ENCODE peak calls at places on chromosomes 11 and 22, in five cellular contexts. S is naive thymus-derived CD4-positive, alpha-beta T cell; F is IMR-90; K is GM23248; V is left ventricle myocardium inferior. B is an unnamed sample.

GRCh38 chr11:18844753-18845367 is 53.3 kb upstream of the PTPN5 start:
- DNase-seq in S (no peak), F (peak; percentile 33), K (peak; percentile 68), V (no peak), B (no peak)

GRCh38 chr11:122796128-122796717 is 42.1 kb upstream of the CRTAM start:
- DNase-seq in S (peak; percentile 47), F (peak; percentile 36), K (peak; percentile 60), V (peak; percentile 42), B (no peak)

GRCh38 chr11:100682247-100682969 is 4.7 kb upstream of the ARHGAP42 start:
- DNase-seq in S (no peak), F (peak; percentile 46), K (peak; percentile 56), V (no peak), B (no peak)

GRCh38 chr11:128759168-128759567 is 65.3 kb downstream of the FLI1 start:
- DNase-seq in S (no peak), F (no peak), K (no peak), V (no peak), B (no peak)

GRCh38 chr11:9726313-9727022 is 62.6 kb downstream of the SWAP70 start:
- DNase-seq in S (no peak), F (peak; percentile 88), K (peak; percentile 81), V (no peak), B (no peak)

GRCh38 chr22:17786435-17787158 is 12.3 kb upstream of the BID start:
- DNase-seq in S (no peak), F (no peak), K (peak; percentile 60), V (peak; percentile 85), B (no peak)

GRCh38 chr22:22086501-22087158 is 104.0 kb upstream of the TOP3B start:
- DNase-seq in S (no peak), F (peak; percentile 54), K (peak; percentile 60), V (no peak), B (no peak)

GRCh38 chr11:18046116-18046777 is at the start of gene TPH1:
- DNase-seq in S (no peak), F (peak; percentile 36), K (peak; percentile 38), V (peak; percentile 26), B (peak; percentile 49)

GRCh38 chr11:108394744-108395284 is 72.5 kb downstream of the C11orf65 start:
- DNase-seq in S (no peak), F (no peak), K (no peak), V (no peak), B (no peak)

GRCh38 chr11:60840711-60841430 is 1.0 kb upstream of the CCDC86 start:
- DNase-seq in S (no peak), F (peak; percentile 94), K (peak; percentile 89), V (peak; percentile 53), B (no peak)

GRCh38 chr22:24474221-24474620 is 20.9 kb upstream of the UPB1 start:
- DNase-seq in S (no peak), F (peak; percentile 92), K (peak; percentile 92), V (no peak), B (no peak)

GRCh38 chr11:111855506-111855905 is 15.9 kb downstream of the ALG9 start:
- DNase-seq in S (no peak), F (no peak), K (no peak), V (no peak), B (no peak)

GRCh38 chr11:111435046-111435698 is 56.1 kb upstream of the POU2AF1 start:
- DNase-seq in S (no peak), F (no peak), K (no peak), V (no peak), B (no peak)

GRCh38 chr11:122232985-122233384 is 117.0 kb upstream of the BLID start:
- DNase-seq in S (no peak), F (no peak), K (no peak), V (no peak), B (no peak)

GRCh38 chr11:54944211-54944610 is 237.6 kb downstream of the OR4A5 start:
- DNase-seq in S (no peak), F (no peak), K (no peak), V (no peak), B (no peak)

GRCh38 chr22:42662114-42663021 is 13.2 kb upstream of the CYB5R3 start:
- DNase-seq in S (peak; percentile 64), F (peak; percentile 53), K (peak; percentile 86), V (peak; percentile 85), B (peak; percentile 97)

GRCh38 chr11:47394322-47395224 is 13.8 kb upstream of the SLC39A13 start:
- DNase-seq in S (peak; percentile 32), F (peak; percentile 20), K (no peak), V (peak; percentile 70), B (peak; percentile 83)

GRCh38 chr11:125165111-125165663 is 636 bp downstream of the PKNOX2 start:
- DNase-seq in S (no peak), F (peak; percentile 24), K (peak; percentile 73), V (peak; percentile 36), B (peak; percentile 89)

GRCh38 chr11:123490527-123490926 is 60.5 kb downstream of the GRAMD1B start:
- DNase-seq in S (no peak), F (no peak), K (no peak), V (no peak), B (no peak)

GRCh38 chr22:48929276-48929790 is 898.3 kb downstream of the BRD1 start:
- DNase-seq in S (no peak), F (no peak), K (no peak), V (no peak), B (peak; percentile 32)

GRCh38 chr11:36149538-36150242 is 139.5 kb downstream of the COMMD9 start:
- DNase-seq in S (no peak), F (peak; percentile 100), K (peak; percentile 96), V (no peak), B (peak; percentile 78)
- H3K27ac ChIP-seq in S (no peak overlapping the region), F (peak overlapping the region; percentile 76), K (peak overlapping the region; percentile 54), V (no peak overlapping the region), B (no peak overlapping the region)

DNA sequence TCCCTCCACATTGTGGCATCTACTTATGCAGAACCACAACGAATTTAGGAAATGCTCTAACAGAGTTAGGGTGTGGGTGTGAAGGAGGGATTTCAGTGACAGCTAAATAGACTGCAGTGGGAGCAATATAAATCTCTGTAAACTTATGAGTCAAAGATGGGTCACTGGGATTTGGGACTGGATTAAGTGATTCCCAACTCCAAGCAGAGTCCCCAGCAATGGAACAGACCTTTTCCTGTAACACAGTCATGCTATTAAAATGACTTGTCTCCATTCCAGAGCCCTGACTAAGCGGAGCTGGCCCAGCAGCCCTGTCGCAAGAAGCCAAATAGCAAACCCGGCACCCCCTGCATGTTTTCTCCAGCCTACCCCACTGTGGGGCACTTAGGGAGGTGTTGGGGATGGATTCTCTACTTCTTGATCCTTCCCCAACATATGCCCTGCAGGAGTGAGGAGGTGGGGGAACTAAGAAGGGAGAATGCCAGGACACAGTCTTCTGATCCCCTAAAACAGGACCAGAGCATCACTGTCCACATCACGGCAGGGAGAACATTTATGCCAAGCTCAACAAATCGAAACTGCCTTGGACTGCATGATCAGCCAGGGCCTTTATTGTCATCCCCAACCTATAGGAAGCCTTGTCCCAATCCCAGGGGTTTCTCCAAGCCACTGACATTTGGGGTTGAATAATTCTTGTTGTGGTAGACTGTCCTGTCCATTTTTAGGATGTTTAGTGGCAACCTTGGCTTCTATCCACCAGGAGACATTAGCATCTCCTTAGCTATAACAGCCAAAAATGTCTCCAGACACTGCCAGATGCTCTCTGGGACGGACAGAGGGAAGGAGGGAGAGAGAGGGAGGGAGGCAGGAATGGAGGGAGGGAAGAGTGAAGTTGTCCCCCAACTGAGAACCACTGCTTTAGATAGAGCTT is 36.9 kb downstream of the RPL27A start:
- DNase-seq in S (no peak), F (peak; percentile 96), K (peak; percentile 95), V (peak; percentile 57), B (no peak)
- H3K27ac ChIP-seq in S (no peak overlapping the region), F (peak overlapping the region; percentile 99), K (peak overlapping the region; percentile 97), V (peak overlapping the region; percentile 85), B (peak overlapping the region; percentile 85)

GRCh38 chr11:102144357-102145342 is 34.4 kb downstream of the YAP1 start:
- DNase-seq in S (no peak), F (peak; percentile 70), K (peak; percentile 70), V (peak; percentile 32), B (peak; percentile 43)
- H3K27ac ChIP-seq in S (no peak overlapping the region), F (peak overlapping the region; percentile 46), K (peak overlapping the region; percentile 76), V (peak overlapping the region; percentile 82), B (peak overlapping the region; percentile 42)

GRCh38 chr22:46970411-46971123 is 208.1 kb downstream of the TBC1D22A start:
- DNase-seq in S (no peak), F (no peak), K (no peak), V (no peak), B (no peak)
- H3K27ac ChIP-seq in S (no peak overlapping the region), F (no peak overlapping the region), K (no peak overlapping the region), V (peak overlapping the region; percentile 79), B (peak overlapping the region; percentile 72)

GRCh38 chr11:69627551-69627950 is 13.4 kb upstream of the CCND1 start:
- DNase-seq in S (no peak), F (no peak), K (no peak), V (no peak), B (peak; percentile 44)
- H3K27ac ChIP-seq in S (no peak overlapping the region), F (no peak overlapping the region), K (no peak overlapping the region), V (no peak overlapping the region), B (no peak overlapping the region)

GRCh38 chr22:39501644-39502108 is 414 bp upstream of the MIEF1 start:
- DNase-seq in S (no peak), F (no peak), K (no peak), V (no peak), B (no peak)
- H3K27ac ChIP-seq in S (peak overlapping the region; percentile 79), F (peak overlapping the region; percentile 45), K (no peak overlapping the region), V (peak overlapping the region; percentile 94), B (peak overlapping the region; percentile 87)

GRCh38 chr22:20533879-20534265 is 26.5 kb downstream of the MED15 start:
- DNase-seq in S (no peak), F (no peak), K (peak; percentile 23), V (no peak), B (no peak)

GRCh38 chr22:20532256-20532993 is 25.0 kb downstream of the MED15 start:
- DNase-seq in S (no peak), F (no peak), K (peak; percentile 58), V (no peak), B (no peak)

GRCh38 chr22:20531154-20531403 is 23.7 kb downstream of the MED15 start:
- DNase-seq in S (no peak), F (no peak), K (no peak), V (no peak), B (no peak)

GRCh38 chr22:20531404-20532181 is 24.2 kb downstream of the MED15 start:
- DNase-seq in S (no peak), F (peak; percentile 90), K (peak; percentile 96), V (peak; percentile 46), B (peak; percentile 86)

GRCh38 chr22:20533095-20533878 is 25.9 kb downstream of the MED15 start:
- DNase-seq in S (no peak), F (no peak), K (no peak), V (no peak), B (no peak)
- H3K27ac ChIP-seq in S (peak overlapping the region; percentile 16), F (peak overlapping the region; percentile 91), K (peak overlapping the region; percentile 100), V (peak overlapping the region; percentile 85), B (peak overlapping the region; percentile 82)

GRCh38 chr11:92380882-92381281 is 156.3 kb downstream of the FAT3 start:
- DNase-seq in S (no peak), F (peak; percentile 77), K (peak; percentile 78), V (no peak), B (no peak)
- H3K27ac ChIP-seq in S (no peak overlapping the region), F (no peak overlapping the region), K (no peak overlapping the region), V (no peak overlapping the region), B (no peak overlapping the region)

GRCh38 chr11:2367266-2368160 is 9.6 kb upstream of the CD81 start:
- DNase-seq in S (no peak), F (no peak), K (no peak), V (no peak), B (no peak)
- H3K27ac ChIP-seq in S (no peak overlapping the region), F (no peak overlapping the region), K (no peak overlapping the region), V (peak overlapping the region; percentile 66), B (no peak overlapping the region)

B was measured in upper lobe of left lung.